ENCODE peak calls at places on chromosomes 7 and 10, in seven cellular contexts. One of them, this sample, is unnamed.

GRCh38 chr10:103969857-103970627 is 3.1 kb downstream of the SLK start:
- DNase-seq in SK-MEL-5: no peak
- DNase-seq in OCI-LY7: no peak
- DNase-seq in ovary: no peak
- DNase-seq in stimulated activated CD8-positive, alpha-beta memory T cell treated with anti-CD3 and anti-CD28 coated beads, Interleukin-7, amount 100 ng/mL, for 1 hour: no peak
- DNase-seq in GM10248: no peak
- DNase-seq in activated effector memory CD4-positive, alpha-beta T cell treated with Interleukin-2 at 50 U/mL for 16 hours: no peak
- DNase-seq in this sample: no peak

GRCh38 chr10:129857242-129857960 is 106.7 kb downstream of the EBF3 start:
- DNase-seq in SK-MEL-5: no peak
- DNase-seq in OCI-LY7: no peak
- DNase-seq in ovary: no peak
- DNase-seq in stimulated activated CD8-positive, alpha-beta memory T cell treated with anti-CD3 and anti-CD28 coated beads, Interleukin-7, amount 100 ng/mL, for 1 hour: no peak
- DNase-seq in GM10248: no peak
- DNase-seq in activated effector memory CD4-positive, alpha-beta T cell treated with Interleukin-2 at 50 U/mL for 16 hours: no peak
- DNase-seq in this sample: no peak

GRCh38 chr10:22832851-22833250 is 95.0 kb upstream of the ARMC3 start:
- DNase-seq in SK-MEL-5: peak
- DNase-seq in OCI-LY7: no peak
- DNase-seq in ovary: no peak
- DNase-seq in stimulated activated CD8-positive, alpha-beta memory T cell treated with anti-CD3 and anti-CD28 coated beads, Interleukin-7, amount 100 ng/mL, for 1 hour: no peak
- DNase-seq in GM10248: no peak
- DNase-seq in activated effector memory CD4-positive, alpha-beta T cell treated with Interleukin-2 at 50 U/mL for 16 hours: no peak
- DNase-seq in this sample: no peak

GRCh38 chr10:90845726-90846125 is 12.1 kb downstream of the HTR7 start:
- DNase-seq in SK-MEL-5: no peak
- DNase-seq in OCI-LY7: no peak
- DNase-seq in ovary: no peak
- DNase-seq in stimulated activated CD8-positive, alpha-beta memory T cell treated with anti-CD3 and anti-CD28 coated beads, Interleukin-7, amount 100 ng/mL, for 1 hour: no peak
- DNase-seq in GM10248: no peak
- DNase-seq in activated effector memory CD4-positive, alpha-beta T cell treated with Interleukin-2 at 50 U/mL for 16 hours: no peak
- DNase-seq in this sample: no peak

GRCh38 chr7:91194841-91195240 is 69.4 kb upstream of the FZD1 start:
- DNase-seq in SK-MEL-5: no peak
- DNase-seq in OCI-LY7: no peak
- DNase-seq in ovary: no peak
- DNase-seq in stimulated activated CD8-positive, alpha-beta memory T cell treated with anti-CD3 and anti-CD28 coated beads, Interleukin-7, amount 100 ng/mL, for 1 hour: no peak
- DNase-seq in GM10248: no peak
- DNase-seq in activated effector memory CD4-positive, alpha-beta T cell treated with Interleukin-2 at 50 U/mL for 16 hours: no peak
- DNase-seq in this sample: no peak

GRCh38 chr7:83934118-83934734 is 260.4 kb downstream of the SEMA3A start:
- DNase-seq in SK-MEL-5: peak
- DNase-seq in OCI-LY7: no peak
- DNase-seq in ovary: no peak
- DNase-seq in stimulated activated CD8-positive, alpha-beta memory T cell treated with anti-CD3 and anti-CD28 coated beads, Interleukin-7, amount 100 ng/mL, for 1 hour: no peak
- DNase-seq in GM10248: no peak
- DNase-seq in activated effector memory CD4-positive, alpha-beta T cell treated with Interleukin-2 at 50 U/mL for 16 hours: no peak
- DNase-seq in this sample: no peak

GRCh38 chr10:17075510-17075909 is 54.1 kb downstream of the CUBN start:
- DNase-seq in SK-MEL-5: peak
- DNase-seq in OCI-LY7: no peak
- DNase-seq in ovary: no peak
- DNase-seq in stimulated activated CD8-positive, alpha-beta memory T cell treated with anti-CD3 and anti-CD28 coated beads, Interleukin-7, amount 100 ng/mL, for 1 hour: no peak
- DNase-seq in GM10248: no peak
- DNase-seq in activated effector memory CD4-positive, alpha-beta T cell treated with Interleukin-2 at 50 U/mL for 16 hours: no peak
- DNase-seq in this sample: no peak

GRCh38 chr10:15879058-15879457 is 18.8 kb upstream of the MINDY3 start:
- DNase-seq in SK-MEL-5: peak
- DNase-seq in OCI-LY7: peak
- DNase-seq in ovary: no peak
- DNase-seq in stimulated activated CD8-positive, alpha-beta memory T cell treated with anti-CD3 and anti-CD28 coated beads, Interleukin-7, amount 100 ng/mL, for 1 hour: no peak
- DNase-seq in GM10248: peak
- DNase-seq in activated effector memory CD4-positive, alpha-beta T cell treated with Interleukin-2 at 50 U/mL for 16 hours: no peak
- DNase-seq in this sample: no peak

GRCh38 chr7:105876964-105877601 is 684 bp upstream of the ATXN7L1 start:
- DNase-seq in SK-MEL-5: peak
- DNase-seq in OCI-LY7: no peak
- DNase-seq in ovary: peak
- DNase-seq in stimulated activated CD8-positive, alpha-beta memory T cell treated with anti-CD3 and anti-CD28 coated beads, Interleukin-7, amount 100 ng/mL, for 1 hour: no peak
- DNase-seq in GM10248: no peak
- DNase-seq in activated effector memory CD4-positive, alpha-beta T cell treated with Interleukin-2 at 50 U/mL for 16 hours: no peak
- DNase-seq in this sample: peak

GRCh38 chr7:34900891-34901493 is 136.3 kb downstream of the DPY19L1 start:
- DNase-seq in SK-MEL-5: peak
- DNase-seq in OCI-LY7: peak
- DNase-seq in ovary: no peak
- DNase-seq in stimulated activated CD8-positive, alpha-beta memory T cell treated with anti-CD3 and anti-CD28 coated beads, Interleukin-7, amount 100 ng/mL, for 1 hour: no peak
- DNase-seq in GM10248: peak
- DNase-seq in activated effector memory CD4-positive, alpha-beta T cell treated with Interleukin-2 at 50 U/mL for 16 hours: no peak
- DNase-seq in this sample: no peak